ENCODE peak calls at places on chromosomes 4 and X, in six cellular contexts. D, Q, Y, B, C and N are unnamed samples.

GRCh38 chr4:139175647-139176298 is 1.2 kb downstream of the ELF2 start:
- DNase-seq in D (no peak), Q (peak), Y (no peak), B (no peak), C (peak), N (peak)

GRCh38 chr4:3388461-3389185 is 53.1 kb upstream of the HGFAC start:
- DNase-seq in D (no peak), Q (peak), Y (peak), B (no peak), C (peak), N (no peak)

GRCh38 chrX:48700951-48701653 is 4.6 kb downstream of the SUV39H1 start:
- DNase-seq in D (no peak), Q (no peak), Y (no peak), B (no peak), C (no peak), N (no peak)

GRCh38 chrX:129478516-129478915 is 44.8 kb downstream of the SMARCA1 start:
- DNase-seq in D (no peak), Q (no peak), Y (no peak), B (no peak), C (no peak), N (peak)

GRCh38 chrX:30060718-30061117 is 154.6 kb upstream of the MAGEB2 start:
- DNase-seq in D (no peak), Q (no peak), Y (no peak), B (no peak), C (peak), N (no peak)

GRCh38 chr4:6470502-6471302 is 1.7 kb downstream of the PPP2R2C start:
- DNase-seq in D (no peak), Q (peak), Y (peak), B (no peak), C (no peak), N (peak)

GRCh38 chr4:140027135-140027534 is 126.8 kb downstream of the MAML3 start:
- DNase-seq in D (no peak), Q (no peak), Y (no peak), B (no peak), C (no peak), N (no peak)

GRCh38 chrX:80246273-80246672 is 174.0 kb upstream of the TENT5D start:
- DNase-seq in D (no peak), Q (peak), Y (no peak), B (no peak), C (peak), N (no peak)

GRCh38 chr4:124334119-124334518 is 378.4 kb downstream of the ANKRD50 start:
- DNase-seq in D (peak), Q (peak), Y (no peak), B (peak), C (peak), N (no peak)

GRCh38 chr4:38069271-38069760 is 109.1 kb downstream of the PTTG2 start:
- DNase-seq in D (no peak), Q (peak), Y (peak), B (no peak), C (peak), N (peak)

GRCh38 chr4:19693949-19694597 is 557.6 kb upstream of the SLIT2 start:
- DNase-seq in D (no peak), Q (no peak), Y (no peak), B (no peak), C (peak), N (no peak)

GRCh38 chr4:25948051-25948450 is 34.0 kb downstream of the SMIM20 start:
- DNase-seq in D (no peak), Q (no peak), Y (no peak), B (no peak), C (no peak), N (no peak)

GRCh38 chr4:147755567-147756295 is 23.8 kb downstream of the ARHGAP10 start:
- DNase-seq in D (no peak), Q (no peak), Y (no peak), B (no peak), C (no peak), N (peak)

GRCh38 chr4:112082954-112083586 is 62.2 kb upstream of the FAM241A start:
- DNase-seq in D (no peak), Q (peak), Y (no peak), B (no peak), C (no peak), N (no peak)

GRCh38 chrX:49172280-49172780 is 632 bp downstream of the PLP2 start:
- DNase-seq in D (peak), Q (peak), Y (peak), B (no peak), C (no peak), N (peak)

GRCh38 chr4:85430697-85431096 is 44.3 kb upstream of the ARHGAP24 start:
- DNase-seq in D (no peak), Q (peak), Y (no peak), B (no peak), C (no peak), N (no peak)